ENCODE peak calls at places on chromosome 7, in eight cellular contexts. R is LNCaP clone FGC; J is stomach; Z is kidney tubule cell; C is activated CD4-positive, CD25-positive, alpha-beta regulatory T cell; T is mucosa of gallbladder; U is anterior cingulate cortex; F is non-pigmented ciliary epithelial cell. V is an unnamed sample.

GRCh38 chr7:95265634-95266033 is 58.7 kb downstream of the PON1 start:
- DNase-seq in R (no peak), J (no peak), Z (no peak), C (no peak), T (no peak), U (no peak), F (no peak), V (no peak)

GRCh38 chr7:20219062-20219445 is 1.9 kb upstream of the MACC1 start:
- DNase-seq in R (no peak), J (no peak), Z (no peak), C (no peak), T (no peak), U (no peak), F (no peak), V (no peak)

GRCh38 chr7:141456298-141456697 is 94.9 kb upstream of the AGK start:
- DNase-seq in R (no peak), J (no peak), Z (peak), C (no peak), T (no peak), U (no peak), F (no peak), V (peak)

GRCh38 chr7:157555308-157555707 is 218.5 kb downstream of the DNAJB6 start:
- DNase-seq in R (no peak), J (no peak), Z (no peak), C (no peak), T (peak), U (no peak), F (peak), V (peak)

GRCh38 chr7:158955932-158956804 is 99.8 kb downstream of the DYNC2I1 start:
- DNase-seq in R (no peak), J (no peak), Z (no peak), C (no peak), T (no peak), U (no peak), F (no peak), V (no peak)

GRCh38 chr7:54336800-54337199 is 205.4 kb upstream of the VSTM2A start:
- DNase-seq in R (no peak), J (no peak), Z (no peak), C (no peak), T (no peak), U (no peak), F (no peak), V (no peak)

GRCh38 chr7:140069298-140069949 is 6.7 kb upstream of the PARP12 start:
- DNase-seq in R (no peak), J (no peak), Z (no peak), C (no peak), T (no peak), U (no peak), F (no peak), V (no peak)

GRCh38 chr7:28798233-28798632 is 159.9 kb downstream of the TRIL start:
- DNase-seq in R (no peak), J (no peak), Z (no peak), C (no peak), T (no peak), U (no peak), F (no peak), V (no peak)

GRCh38 chr7:52369922-52370321 is 665.5 kb upstream of the POM121L12 start:
- DNase-seq in R (no peak), J (no peak), Z (no peak), C (no peak), T (no peak), U (no peak), F (no peak), V (no peak)

GRCh38 chr7:50953303-50953702 is 170.6 kb upstream of the GRB10 start:
- DNase-seq in R (no peak), J (no peak), Z (no peak), C (no peak), T (no peak), U (no peak), F (no peak), V (no peak)

GRCh38 chr7:106022193-106022821 is 59.2 kb downstream of the CDHR3 start:
- DNase-seq in R (no peak), J (peak), Z (no peak), C (peak), T (peak), U (no peak), F (no peak), V (peak)

GRCh38 chr7:69399038-69399800 is 199.1 kb upstream of the AUTS2 start:
- DNase-seq in R (no peak), J (no peak), Z (peak), C (no peak), T (no peak), U (peak), F (no peak), V (peak)

GRCh38 chr7:92742186-92742585 is 94.2 kb downstream of the CDK6 start:
- DNase-seq in R (no peak), J (no peak), Z (no peak), C (no peak), T (no peak), U (no peak), F (no peak), V (no peak)

GRCh38 chr7:43467406-43467805 is 115.5 kb upstream of the STK17A start:
- DNase-seq in R (no peak), J (no peak), Z (peak), C (no peak), T (no peak), U (no peak), F (no peak), V (peak)

GRCh38 chr7:98163704-98164478 is 47.3 kb upstream of the BHLHA15 start:
- DNase-seq in R (peak), J (no peak), Z (peak), C (no peak), T (no peak), U (no peak), F (no peak), V (no peak)

GRCh38 chr7:42480304-42480665 is 243.3 kb upstream of the GLI3 start:
- DNase-seq in R (no peak), J (no peak), Z (no peak), C (no peak), T (no peak), U (no peak), F (no peak), V (no peak)

GRCh38 chr7:115128163-115128562 is 206.3 kb downstream of the MDFIC start:
- DNase-seq in R (no peak), J (no peak), Z (no peak), C (no peak), T (no peak), U (no peak), F (no peak), V (no peak)

GRCh38 chr7:19242246-19242645 is 97.0 kb upstream of the FERD3L start:
- DNase-seq in R (no peak), J (no peak), Z (no peak), C (no peak), T (no peak), U (no peak), F (no peak), V (no peak)

GRCh38 chr7:114519215-114519614 is 104.6 kb downstream of the FOXP2 start:
- DNase-seq in R (no peak), J (no peak), Z (no peak), C (no peak), T (no peak), U (no peak), F (no peak), V (no peak)

GRCh38 chr7:98251251-98251843 is 685 bp downstream of the TECPR1 start:
- DNase-seq in R (peak), J (peak), Z (no peak), C (peak), T (peak), U (no peak), F (no peak), V (peak)

V was measured in Daoy.